ENCODE peak calls at places on chromosomes 13 and 19, in four cellular contexts. E is HepG2, A is PC-3, B is neural progenitor cell. Z is an unnamed sample. For H3K4me1, the result is how much of the 10 kb centered on the place peaks cover.

GRCh38 chr13:23979361-23980159 is 82.3 kb upstream of the C1QTNF9B start:
- DNase-seq in E (peak), A (peak), B (peak), Z (peak)

GRCh38 chr19:17772172-17772571 is 20.9 kb downstream of the FCHO1 start:
- DNase-seq in E (no peak), A (peak), B (no peak), Z (peak)

GRCh38 chr13:90281709-90282108 is 1065.8 kb upstream of the MIR17HG start:
- DNase-seq in E (no peak), A (peak), B (no peak), Z (no peak)

GRCh38 chr13:39105110-39105509 is 66.9 kb downstream of the NHLRC3 start:
- DNase-seq in E (no peak), A (no peak), B (no peak), Z (peak)

GRCh38 chr19:10707440-10707839 is 6.2 kb downstream of the QTRT1 start:
- DNase-seq in E (no peak), A (no peak), B (no peak), Z (no peak)

GRCh38 chr13:34391071-34391470 is 551.0 kb upstream of the NBEA start:
- DNase-seq in E (no peak), A (peak), B (no peak), Z (no peak)

GRCh38 chr19:40674291-40674690 is 16.2 kb downstream of the NUMBL start:
- DNase-seq in E (no peak), A (no peak), B (no peak), Z (no peak)

GRCh38 chr13:53821632-53822031 is 793.0 kb downstream of the OLFM4 start:
- DNase-seq in E (no peak), A (peak), B (no peak), Z (no peak)

GRCh38 chr13:20767309-20767943 is 6.3 kb downstream of the EEF1AKMT1 start:
- DNase-seq in E (no peak), A (no peak), B (no peak), Z (no peak)

GRCh38 chr13:100668408-100668807 is 6.2 kb downstream of the TMTC4 start:
- DNase-seq in E (no peak), A (peak), B (no peak), Z (no peak)

GRCh38 chr19:42290523-42291436 is 11.2 kb upstream of the PRR19 start:
- DNase-seq in E (peak), A (no peak), B (peak), Z (peak)

GRCh38 chr13:98606296-98606695 is 29.4 kb upstream of the STK24 start:
- DNase-seq in E (no peak), A (no peak), B (peak), Z (no peak)

GRCh38 chr19:16988661-16989060 is 37.9 kb downstream of the CPAMD8 start:
- DNase-seq in E (no peak), A (no peak), B (no peak), Z (no peak)

GRCh38 chr13:101415358-101416174 is 742 bp downstream of the NALCN start:
- DNase-seq in E (no peak), A (no peak), B (peak), Z (no peak)

GRCh38 chr19:4504874-4505569 is 13.3 kb downstream of the PLIN4 start:
- DNase-seq in E (no peak), A (no peak), B (no peak), Z (no peak)

GRCh38 chr13:33633701-33634525 is 184.0 kb upstream of the RFC3 start:
- DNase-seq in E (peak), A (peak), B (no peak), Z (peak)

GRCh38 chr19:16041571-16042386 is 34.5 kb upstream of the TPM4 start:
- DNase-seq in E (peak), A (peak), B (peak), Z (peak)

GRCh38 chr13:69108486-69108885 is 999.1 kb upstream of the ATXN8OS start:
- DNase-seq in E (no peak), A (no peak), B (no peak), Z (no peak)

GRCh38 chr19:19420570-19421301 is 15.3 kb downstream of the GATAD2A start:
- DNase-seq in E (no peak), A (peak), B (no peak), Z (peak)

GRCh38 chr19:54439174-54439851 is 9.7 kb upstream of the LENG8 start:
- DNase-seq in E (peak), A (peak), B (peak), Z (peak)

GRCh38 chr19:33376423-33376822 is 2.9 kb downstream of the CEBPG start:
- DNase-seq in E (peak), A (peak), B (no peak), Z (no peak)

GRCh38 chr19:3358392-3358918 is 7.9 kb upstream of the NFIC start:
- DNase-seq in E (no peak), A (no peak), B (peak), Z (no peak)

GRCh38 chr13:41054212-41054877 is 7.0 kb upstream of the WBP4 start:
- DNase-seq in E (peak), A (peak), B (peak), Z (peak)

GRCh38 chr13:41056194-41056593 is 5.1 kb upstream of the WBP4 start:
- DNase-seq in E (no peak), A (no peak), B (no peak), Z (no peak)

GRCh38 chr13:41053384-41053826 is 7.9 kb upstream of the WBP4 start:
- DNase-seq in E (no peak), A (peak), B (no peak), Z (no peak)

GRCh38 chr13:41056996-41057711 is 4.2 kb upstream of the WBP4 start:
- DNase-seq in E (peak), A (no peak), B (no peak), Z (no peak)

GRCh38 chr13:41054919-41055619 is 6.2 kb upstream of the WBP4 start:
- DNase-seq in E (peak), A (no peak), B (peak), Z (peak)
- H3K4me1 ChIP-seq in E (half or more), A (under half), B (under half), Z (under half)

DNA sequence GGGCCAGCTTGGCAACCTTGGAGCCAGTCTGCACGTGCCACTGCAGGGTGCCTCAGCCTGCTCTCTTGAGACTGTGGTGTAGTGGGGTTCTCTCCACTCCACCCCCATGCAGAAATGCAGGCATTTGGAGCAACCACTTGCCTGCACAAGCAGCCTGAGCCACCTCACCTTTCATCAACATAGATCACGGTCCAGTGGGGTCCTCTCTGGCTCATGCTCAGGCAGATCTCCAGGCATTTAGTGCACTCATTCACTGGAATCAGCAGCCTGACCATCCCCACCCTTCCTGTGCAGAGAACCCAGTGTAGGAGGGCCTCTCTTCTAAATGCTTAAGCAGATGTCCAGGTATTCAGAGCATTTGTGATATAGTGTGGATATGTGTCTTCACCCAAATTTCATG is 2330.1 kb downstream of the PCDH9 start:
- DNase-seq in E (no peak), A (no peak), B (no peak), Z (no peak)
- TF ChIP-seq EZH2 in E (no peak), A (no peak), B (no peak), Z (no peak)

DNA sequence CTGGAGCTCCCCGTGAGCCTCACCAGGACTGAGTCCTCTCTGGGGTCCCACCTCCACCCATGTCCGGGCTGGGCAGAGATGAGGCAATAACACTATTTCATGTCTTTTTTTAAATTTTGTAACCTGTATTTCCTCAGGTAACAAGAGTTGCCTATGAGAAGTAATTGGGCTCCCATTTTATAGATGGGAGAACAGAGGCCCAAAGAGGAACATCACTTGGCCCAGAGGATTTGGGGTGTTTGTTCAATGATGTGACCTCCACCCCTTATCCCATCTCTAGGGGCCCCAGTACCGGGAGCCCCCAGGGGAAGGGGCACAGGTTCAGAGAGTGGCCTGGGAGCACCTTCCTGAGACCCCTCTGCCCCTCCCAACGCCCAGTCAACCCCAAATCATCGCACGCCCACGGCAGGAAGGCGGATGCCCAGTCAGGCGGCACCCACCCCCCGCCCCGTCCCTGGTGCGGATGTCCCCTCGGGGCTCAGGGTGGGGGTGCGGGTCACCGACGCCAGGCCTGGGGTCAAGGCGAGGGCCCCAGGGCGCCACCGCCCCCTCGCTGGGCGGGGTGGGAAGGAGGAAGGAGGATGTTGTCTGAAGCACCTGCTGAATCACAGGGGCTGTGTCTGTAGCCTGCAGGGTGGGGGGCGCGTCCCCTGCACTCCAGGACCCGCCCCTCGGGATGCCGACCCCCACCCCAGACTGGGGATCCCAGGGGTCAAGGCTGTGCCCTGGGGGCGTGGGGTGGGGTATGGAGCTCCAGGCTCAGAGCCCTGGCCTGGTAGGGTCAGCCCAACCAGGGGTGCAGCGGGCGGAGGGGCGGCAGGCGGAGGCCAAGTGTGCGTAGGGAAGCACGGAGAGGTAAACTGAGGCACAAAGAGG is 9.0 kb upstream of the CIRBP start:
- DNase-seq in E (no peak), A (no peak), B (peak), Z (no peak)
- H3K4me1 ChIP-seq in E (half or more), A (under half), B (under half), Z (half or more)

GRCh38 chr13:109785892-109786450 is 412 bp downstream of the IRS2 start:
- DNase-seq in E (no peak), A (no peak), B (no peak), Z (no peak)

GRCh38 chr13:109789262-109789661 is 2.9 kb upstream of the IRS2 start:
- DNase-seq in E (no peak), A (no peak), B (no peak), Z (peak)

GRCh38 chr13:109786457-109787134 is at the start of gene IRS2:
- DNase-seq in E (no peak), A (peak), B (peak), Z (peak)

GRCh38 chr13:109788372-109789195 is 2.2 kb upstream of the IRS2 start:
- DNase-seq in E (no peak), A (no peak), B (no peak), Z (no peak)

GRCh38 chr13:109787135-109787954 is 962 bp upstream of the IRS2 start:
- DNase-seq in E (no peak), A (peak), B (peak), Z (peak)
- TF ChIP-seq EZH2 in E (no peak), A (no peak), B (peak), Z (no peak)

GRCh38 chr19:13984875-13985741 is 21.0 kb downstream of the RFX1 start:
- DNase-seq in E (peak), A (no peak), B (no peak), Z (no peak)
- H3K4me1 ChIP-seq in E (under half), A (under half), B (under half), Z (under half)

GRCh38 chr19:39499082-39499642 is 415 bp downstream of the DLL3 start:
- DNase-seq in E (no peak), A (no peak), B (peak), Z (peak)
- TF ChIP-seq EZH2 in E (peak), A (no peak), B (peak), Z (no peak)

GRCh38 chr19:43479226-43479625 is 13.8 kb upstream of the LYPD3 start:
- DNase-seq in E (no peak), A (no peak), B (no peak), Z (no peak)
- H3K4me1 ChIP-seq in E (under half), A (under half), B (under half), Z (under half)

Z was measured in A673.